ENCODE peak calls at places on chromosomes 11 and 22, in nine cellular contexts. One of them, this sample, is unnamed.

GRCh38 chr11:69560141-69560790 is 78.8 kb downstream of the LINC01488 start:
- DNase-seq in mammary epithelial cell: no peak
- DNase-seq in heart left ventricle: no peak
- DNase-seq in progenitor cell of endocrine pancreas: no peak
- DNase-seq in AG09309: no peak
- DNase-seq in OCI-LY7: no peak
- DNase-seq in Caco-2: no peak
- DNase-seq in WTC11: no peak
- DNase-seq in astrocyte of the cerebellum: no peak
- DNase-seq in this sample: peak

GRCh38 chr11:109914809-109915653 is 178.2 kb upstream of the ZC3H12C start:
- DNase-seq in mammary epithelial cell: peak
- DNase-seq in heart left ventricle: no peak
- DNase-seq in progenitor cell of endocrine pancreas: no peak
- DNase-seq in AG09309: peak
- DNase-seq in OCI-LY7: no peak
- DNase-seq in Caco-2: no peak
- DNase-seq in WTC11: no peak
- DNase-seq in astrocyte of the cerebellum: peak
- DNase-seq in this sample: peak

GRCh38 chr11:45610627-45611026 is 54.8 kb downstream of the CHST1 start:
- DNase-seq in mammary epithelial cell: no peak
- DNase-seq in heart left ventricle: no peak
- DNase-seq in progenitor cell of endocrine pancreas: no peak
- DNase-seq in AG09309: no peak
- DNase-seq in OCI-LY7: no peak
- DNase-seq in Caco-2: no peak
- DNase-seq in WTC11: no peak
- DNase-seq in astrocyte of the cerebellum: no peak
- DNase-seq in this sample: no peak

GRCh38 chr11:84687433-84687832 is 939.7 kb downstream of the DLG2 start:
- DNase-seq in mammary epithelial cell: peak
- DNase-seq in heart left ventricle: no peak
- DNase-seq in progenitor cell of endocrine pancreas: no peak
- DNase-seq in AG09309: no peak
- DNase-seq in OCI-LY7: no peak
- DNase-seq in Caco-2: no peak
- DNase-seq in WTC11: no peak
- DNase-seq in astrocyte of the cerebellum: no peak
- DNase-seq in this sample: no peak

GRCh38 chr11:1756024-1756561 is 5.7 kb upstream of the IFITM10 start:
- DNase-seq in mammary epithelial cell: no peak
- DNase-seq in heart left ventricle: no peak
- DNase-seq in progenitor cell of endocrine pancreas: no peak
- DNase-seq in AG09309: no peak
- DNase-seq in OCI-LY7: no peak
- DNase-seq in Caco-2: no peak
- DNase-seq in WTC11: no peak
- DNase-seq in astrocyte of the cerebellum: no peak
- DNase-seq in this sample: no peak

GRCh38 chr22:36026741-36027140 is 1.9 kb downstream of the RBFOX2 start:
- DNase-seq in mammary epithelial cell: peak
- DNase-seq in heart left ventricle: no peak
- DNase-seq in progenitor cell of endocrine pancreas: no peak
- DNase-seq in AG09309: no peak
- DNase-seq in OCI-LY7: peak
- DNase-seq in Caco-2: no peak
- DNase-seq in WTC11: no peak
- DNase-seq in astrocyte of the cerebellum: no peak
- DNase-seq in this sample: peak

GRCh38 chr11:7593476-7593875 is 79.7 kb downstream of the PPFIBP2 start:
- DNase-seq in mammary epithelial cell: no peak
- DNase-seq in heart left ventricle: no peak
- DNase-seq in progenitor cell of endocrine pancreas: no peak
- DNase-seq in AG09309: no peak
- DNase-seq in OCI-LY7: no peak
- DNase-seq in Caco-2: no peak
- DNase-seq in WTC11: no peak
- DNase-seq in astrocyte of the cerebellum: no peak
- DNase-seq in this sample: no peak

GRCh38 chr11:2931416-2931746 is 2.2 kb upstream of the PHLDA2 start:
- DNase-seq in mammary epithelial cell: no peak
- DNase-seq in heart left ventricle: no peak
- DNase-seq in progenitor cell of endocrine pancreas: no peak
- DNase-seq in AG09309: no peak
- DNase-seq in OCI-LY7: no peak
- DNase-seq in Caco-2: no peak
- DNase-seq in WTC11: no peak
- DNase-seq in astrocyte of the cerebellum: no peak
- DNase-seq in this sample: no peak

GRCh38 chr11:65479184-65480145 is 19.4 kb upstream of the MALAT1 start:
- DNase-seq in mammary epithelial cell: peak
- DNase-seq in heart left ventricle: peak
- DNase-seq in progenitor cell of endocrine pancreas: no peak
- DNase-seq in AG09309: peak
- DNase-seq in OCI-LY7: no peak
- DNase-seq in Caco-2: peak
- DNase-seq in WTC11: peak
- DNase-seq in astrocyte of the cerebellum: no peak
- DNase-seq in this sample: peak

GRCh38 chr11:10454902-10455631 is at the start of gene AMPD3:
- DNase-seq in mammary epithelial cell: peak
- DNase-seq in heart left ventricle: no peak
- DNase-seq in progenitor cell of endocrine pancreas: no peak
- DNase-seq in AG09309: peak
- DNase-seq in OCI-LY7: peak
- DNase-seq in Caco-2: no peak
- DNase-seq in WTC11: no peak
- DNase-seq in astrocyte of the cerebellum: peak
- DNase-seq in this sample: peak

GRCh38 chr22:28217277-28217676 is 298.2 kb upstream of the PITPNB start:
- DNase-seq in mammary epithelial cell: no peak
- DNase-seq in heart left ventricle: no peak
- DNase-seq in progenitor cell of endocrine pancreas: no peak
- DNase-seq in AG09309: no peak
- DNase-seq in OCI-LY7: no peak
- DNase-seq in Caco-2: no peak
- DNase-seq in WTC11: no peak
- DNase-seq in astrocyte of the cerebellum: no peak
- DNase-seq in this sample: no peak

GRCh38 chr11:10255388-10256125 is 38.5 kb downstream of the SBF2 start:
- DNase-seq in mammary epithelial cell: no peak
- DNase-seq in heart left ventricle: no peak
- DNase-seq in progenitor cell of endocrine pancreas: no peak
- DNase-seq in AG09309: no peak
- DNase-seq in OCI-LY7: no peak
- DNase-seq in Caco-2: no peak
- DNase-seq in WTC11: no peak
- DNase-seq in astrocyte of the cerebellum: no peak
- DNase-seq in this sample: no peak

GRCh38 chr11:94653561-94653960 is 86.4 kb downstream of the PIWIL4 start:
- DNase-seq in mammary epithelial cell: no peak
- DNase-seq in heart left ventricle: no peak
- DNase-seq in progenitor cell of endocrine pancreas: no peak
- DNase-seq in AG09309: no peak
- DNase-seq in OCI-LY7: no peak
- DNase-seq in Caco-2: no peak
- DNase-seq in WTC11: no peak
- DNase-seq in astrocyte of the cerebellum: no peak
- DNase-seq in this sample: no peak

GRCh38 chr11:94946812-94947211 is 26.5 kb downstream of the CWC15 start:
- DNase-seq in mammary epithelial cell: no peak
- DNase-seq in heart left ventricle: no peak
- DNase-seq in progenitor cell of endocrine pancreas: no peak
- DNase-seq in AG09309: no peak
- DNase-seq in OCI-LY7: no peak
- DNase-seq in Caco-2: no peak
- DNase-seq in WTC11: no peak
- DNase-seq in astrocyte of the cerebellum: no peak
- DNase-seq in this sample: no peak

GRCh38 chr11:69705901-69706787 is 2.3 kb upstream of the FGF19 start:
- DNase-seq in mammary epithelial cell: no peak
- DNase-seq in heart left ventricle: no peak
- DNase-seq in progenitor cell of endocrine pancreas: no peak
- DNase-seq in AG09309: no peak
- DNase-seq in OCI-LY7: no peak
- DNase-seq in Caco-2: peak
- DNase-seq in WTC11: no peak
- DNase-seq in astrocyte of the cerebellum: no peak
- DNase-seq in this sample: no peak

GRCh38 chr11:28673687-28674431 is 565.7 kb downstream of the METTL15 start:
- DNase-seq in mammary epithelial cell: peak
- DNase-seq in heart left ventricle: no peak
- DNase-seq in progenitor cell of endocrine pancreas: no peak
- DNase-seq in AG09309: peak
- DNase-seq in OCI-LY7: no peak
- DNase-seq in Caco-2: no peak
- DNase-seq in WTC11: no peak
- DNase-seq in astrocyte of the cerebellum: no peak
- DNase-seq in this sample: peak

GRCh38 chr11:20089796-20090653 is 70.2 kb downstream of the DBX1 start:
- DNase-seq in mammary epithelial cell: no peak
- DNase-seq in heart left ventricle: no peak
- DNase-seq in progenitor cell of endocrine pancreas: no peak
- DNase-seq in AG09309: no peak
- DNase-seq in OCI-LY7: no peak
- DNase-seq in Caco-2: no peak
- DNase-seq in WTC11: no peak
- DNase-seq in astrocyte of the cerebellum: no peak
- DNase-seq in this sample: peak

DNA sequence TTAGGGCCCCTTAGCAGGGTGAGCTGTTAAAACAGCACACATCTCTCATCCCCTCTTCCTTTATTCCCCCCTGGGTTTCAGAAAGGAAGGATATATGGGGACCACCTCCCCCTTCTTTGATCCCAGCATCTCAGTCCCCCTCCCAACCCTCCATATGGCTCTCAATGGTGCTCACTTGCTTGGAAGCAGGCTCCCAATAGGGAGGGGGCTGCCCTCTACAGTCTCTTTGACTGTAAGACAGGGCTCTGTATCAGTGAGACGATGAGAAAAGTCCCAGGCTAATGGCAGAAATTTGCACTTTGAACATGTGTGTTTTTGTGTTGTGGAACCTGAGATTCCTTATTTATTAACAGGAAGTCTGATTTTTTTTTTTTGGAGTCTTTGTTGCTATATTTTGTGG is 4.2 kb upstream of the CNTF start:
- DNase-seq in mammary epithelial cell: no peak
- DNase-seq in heart left ventricle: no peak
- DNase-seq in progenitor cell of endocrine pancreas: no peak
- DNase-seq in AG09309: no peak
- DNase-seq in OCI-LY7: peak
- DNase-seq in Caco-2: no peak
- DNase-seq in WTC11: no peak
- DNase-seq in astrocyte of the cerebellum: no peak
- DNase-seq in this sample: no peak
- TF ChIP-seq CTCF in mammary epithelial cell: no peak
- TF ChIP-seq CTCF in heart left ventricle: peak
- TF ChIP-seq CTCF in progenitor cell of endocrine pancreas: no peak
- TF ChIP-seq CTCF in AG09309: no peak
- TF ChIP-seq CTCF in OCI-LY7: peak
- TF ChIP-seq CTCF in Caco-2: peak
- TF ChIP-seq CTCF in WTC11: no peak
- TF ChIP-seq CTCF in astrocyte of the cerebellum: no peak
- TF ChIP-seq CTCF in this sample: no peak

GRCh38 chr11:92342034-92342433 is 117.4 kb downstream of the FAT3 start:
- DNase-seq in mammary epithelial cell: no peak
- DNase-seq in heart left ventricle: no peak
- DNase-seq in progenitor cell of endocrine pancreas: no peak
- DNase-seq in AG09309: no peak
- DNase-seq in OCI-LY7: no peak
- DNase-seq in Caco-2: no peak
- DNase-seq in WTC11: no peak
- DNase-seq in astrocyte of the cerebellum: no peak
- DNase-seq in this sample: no peak

GRCh38 chr11:92342886-92343285 is 118.3 kb downstream of the FAT3 start:
- DNase-seq in mammary epithelial cell: no peak
- DNase-seq in heart left ventricle: no peak
- DNase-seq in progenitor cell of endocrine pancreas: no peak
- DNase-seq in AG09309: no peak
- DNase-seq in OCI-LY7: no peak
- DNase-seq in Caco-2: no peak
- DNase-seq in WTC11: no peak
- DNase-seq in astrocyte of the cerebellum: no peak
- DNase-seq in this sample: no peak

GRCh38 chr11:92346220-92346619 is 121.6 kb downstream of the FAT3 start:
- DNase-seq in mammary epithelial cell: no peak
- DNase-seq in heart left ventricle: no peak
- DNase-seq in progenitor cell of endocrine pancreas: no peak
- DNase-seq in AG09309: no peak
- DNase-seq in OCI-LY7: no peak
- DNase-seq in Caco-2: no peak
- DNase-seq in WTC11: no peak
- DNase-seq in astrocyte of the cerebellum: no peak
- DNase-seq in this sample: no peak

DNA sequence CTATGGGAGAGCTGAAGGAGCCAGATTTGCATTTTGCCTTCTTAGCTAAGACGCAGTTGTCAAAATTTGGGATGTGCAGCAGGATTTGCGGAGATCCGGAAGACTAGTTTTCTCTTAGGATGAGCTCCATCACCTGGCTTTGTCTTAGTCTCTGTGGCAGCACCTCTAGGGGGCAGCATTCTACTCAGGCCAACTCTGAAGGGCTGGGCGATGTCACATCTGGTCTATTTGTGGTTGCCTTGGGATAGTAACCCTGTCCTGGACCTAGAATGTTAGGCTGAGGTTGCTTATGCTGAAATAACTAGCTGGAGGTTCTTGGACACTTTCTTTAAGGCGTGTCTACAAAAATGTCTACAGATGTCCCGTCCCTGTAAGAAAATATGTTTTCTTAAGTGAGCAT is 116.2 kb downstream of the FAT3 start:
- DNase-seq in mammary epithelial cell: peak
- DNase-seq in heart left ventricle: no peak
- DNase-seq in progenitor cell of endocrine pancreas: no peak
- DNase-seq in AG09309: no peak
- DNase-seq in OCI-LY7: peak
- DNase-seq in Caco-2: peak
- DNase-seq in WTC11: peak
- DNase-seq in astrocyte of the cerebellum: no peak
- DNase-seq in this sample: peak
- TF ChIP-seq CTCF in mammary epithelial cell: peak
- TF ChIP-seq CTCF in heart left ventricle: no peak
- TF ChIP-seq CTCF in progenitor cell of endocrine pancreas: peak
- TF ChIP-seq CTCF in AG09309: peak
- TF ChIP-seq CTCF in OCI-LY7: peak
- TF ChIP-seq CTCF in Caco-2: peak
- TF ChIP-seq CTCF in WTC11: peak
- TF ChIP-seq CTCF in astrocyte of the cerebellum: peak
- TF ChIP-seq CTCF in this sample: peak

GRCh38 chr22:43053176-43053575 is 36.0 kb downstream of the TTLL1 start:
- DNase-seq in mammary epithelial cell: no peak
- DNase-seq in heart left ventricle: no peak
- DNase-seq in progenitor cell of endocrine pancreas: no peak
- DNase-seq in AG09309: no peak
- DNase-seq in OCI-LY7: no peak
- DNase-seq in Caco-2: no peak
- DNase-seq in WTC11: peak
- DNase-seq in astrocyte of the cerebellum: no peak
- DNase-seq in this sample: no peak
- TF ChIP-seq CTCF in mammary epithelial cell: peak
- TF ChIP-seq CTCF in heart left ventricle: no peak
- TF ChIP-seq CTCF in progenitor cell of endocrine pancreas: peak
- TF ChIP-seq CTCF in AG09309: no peak
- TF ChIP-seq CTCF in OCI-LY7: peak
- TF ChIP-seq CTCF in Caco-2: no peak
- TF ChIP-seq CTCF in WTC11: peak
- TF ChIP-seq CTCF in astrocyte of the cerebellum: peak
- TF ChIP-seq CTCF in this sample: peak

GRCh38 chr11:6269994-6270393 is 10.4 kb downstream of the CCKBR start:
- DNase-seq in mammary epithelial cell: no peak
- DNase-seq in heart left ventricle: no peak
- DNase-seq in progenitor cell of endocrine pancreas: no peak
- DNase-seq in AG09309: no peak
- DNase-seq in OCI-LY7: no peak
- DNase-seq in Caco-2: no peak
- DNase-seq in WTC11: peak
- DNase-seq in astrocyte of the cerebellum: no peak
- DNase-seq in this sample: no peak
- TF ChIP-seq CTCF in mammary epithelial cell: no peak
- TF ChIP-seq CTCF in heart left ventricle: no peak
- TF ChIP-seq CTCF in progenitor cell of endocrine pancreas: no peak
- TF ChIP-seq CTCF in AG09309: no peak
- TF ChIP-seq CTCF in OCI-LY7: peak
- TF ChIP-seq CTCF in Caco-2: no peak
- TF ChIP-seq CTCF in WTC11: peak
- TF ChIP-seq CTCF in astrocyte of the cerebellum: no peak
- TF ChIP-seq CTCF in this sample: peak

This sample was measured in AG10803.